ENCODE peak calls at places on chromosomes 5 and 9, in five cellular contexts. Z, X, R, E and M are unnamed samples.

GRCh38 chr9:5786370-5787127 is 46.4 kb downstream of the ERMP1 start:
- DNase-seq in X (no peak), Z (no peak), R (no peak), E (no peak), M (no peak)

GRCh38 chr5:138051441-138052296 is 18.8 kb upstream of the FAM13B start:
- DNase-seq in R (no peak), X (no peak), E (no peak), Z (no peak), M (no peak)

GRCh38 chr5:121031487-121031886 is 567.4 kb downstream of the PRR16 start:
- DNase-seq in E (no peak), X (no peak), R (no peak), Z (no peak), M (no peak)

GRCh38 chr9:125142560-125143376 is 560 bp downstream of the SCAI start:
- DNase-seq in R (no peak), Z (peak), X (peak), E (no peak), M (peak)

GRCh38 chr9:74773886-74774479 is 113.7 kb downstream of the TRPM6 start:
- DNase-seq in R (peak), Z (peak), X (peak), E (peak), M (peak)

GRCh38 chr9:84862308-84862707 is 192.8 kb downstream of the NTRK2 start:
- DNase-seq in X (no peak), Z (no peak), E (no peak), R (no peak), M (no peak)

GRCh38 chr9:92308893-92309292 is 15.4 kb upstream of the IARS1 start:
- DNase-seq in R (no peak), X (no peak), E (no peak), Z (no peak), M (no peak)

GRCh38 chr9:105503873-105504272 is 54.1 kb upstream of the FKTN start:
- DNase-seq in Z (no peak), E (no peak), R (no peak), X (no peak), M (no peak)

GRCh38 chr5:98214240-98215051 is 559.0 kb upstream of the RGMB start:
- DNase-seq in E (no peak), R (no peak), Z (no peak), X (peak), M (no peak)

GRCh38 chr5:137361275-137361674 is 137.9 kb downstream of the SPOCK1 start:
- DNase-seq in E (no peak), X (no peak), R (no peak), Z (no peak), M (no peak)

GRCh38 chr5:4859489-4860211 is 280.5 kb upstream of the ADAMTS16 start:
- DNase-seq in E (no peak), X (no peak), R (no peak), Z (no peak), M (no peak)

GRCh38 chr9:121141706-121142105 is 60.0 kb downstream of the RAB14 start:
- DNase-seq in R (no peak), Z (no peak), E (no peak), X (no peak), M (no peak)

GRCh38 chr5:76403713-76403962 is 553 bp downstream of the IQGAP2 start:
- DNase-seq in Z (peak), R (no peak), E (peak), X (no peak), M (no peak)

GRCh38 chr9:105138306-105138801 is 106.1 kb upstream of the SLC44A1 start:
- DNase-seq in R (no peak), Z (peak), E (no peak), X (peak), M (no peak)

DNA sequence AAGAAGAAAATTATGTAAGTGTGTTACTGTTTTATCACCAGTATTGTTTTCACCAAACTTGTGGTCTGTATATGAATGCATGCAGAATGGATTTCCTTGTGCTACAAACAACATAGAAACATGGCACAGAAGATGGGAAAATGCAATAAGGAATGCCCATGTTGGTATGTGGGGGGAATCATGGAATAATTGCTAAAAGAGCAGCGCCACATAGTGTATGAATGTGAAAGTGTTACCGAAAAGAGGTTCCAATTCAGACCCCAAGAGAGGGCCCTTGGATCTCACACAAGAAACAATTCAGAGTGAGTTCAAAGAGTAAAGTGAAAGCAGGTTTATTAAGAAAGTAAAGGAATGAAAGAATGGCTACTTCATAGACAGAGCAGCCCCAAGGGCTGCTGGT is 26.4 kb upstream of the TYRP1 start:
- DNase-seq in E (no peak), Z (no peak), X (peak), R (no peak), M (no peak)
- TF ChIP-seq CTCF in E (peak), Z (no peak), X (peak), R (no peak), M (peak)

DNA sequence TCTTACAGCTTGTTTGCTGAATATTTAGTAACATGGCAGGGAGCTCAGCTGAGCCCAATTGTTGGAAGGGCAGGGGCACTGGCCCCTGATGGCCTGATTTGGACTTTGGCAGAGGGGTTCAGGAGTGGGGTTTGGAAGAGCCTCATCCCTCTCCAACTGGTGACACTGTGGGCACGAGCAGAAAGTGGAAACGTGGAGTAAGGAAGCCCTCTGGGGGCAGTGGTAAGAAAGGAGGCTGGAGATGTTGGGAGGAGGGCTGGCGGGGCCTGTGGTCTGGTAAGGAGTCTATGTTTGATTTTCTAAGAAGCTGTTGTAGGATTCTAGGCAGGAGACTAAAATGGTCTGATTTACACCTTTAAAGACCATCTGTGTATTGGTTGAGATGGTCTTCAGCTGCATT is 208.9 kb downstream of the HSPA4 start:
- DNase-seq in E (no peak), Z (no peak), X (no peak), R (no peak), M (no peak)
- TF ChIP-seq CTCF in E (no peak), Z (no peak), X (no peak), R (no peak), M (no peak)

GRCh38 chr5:134477462-134478245 is 47.8 kb upstream of the JADE2 start:
- DNase-seq in R (no peak), X (no peak), E (no peak), Z (no peak), M (no peak)

DNA sequence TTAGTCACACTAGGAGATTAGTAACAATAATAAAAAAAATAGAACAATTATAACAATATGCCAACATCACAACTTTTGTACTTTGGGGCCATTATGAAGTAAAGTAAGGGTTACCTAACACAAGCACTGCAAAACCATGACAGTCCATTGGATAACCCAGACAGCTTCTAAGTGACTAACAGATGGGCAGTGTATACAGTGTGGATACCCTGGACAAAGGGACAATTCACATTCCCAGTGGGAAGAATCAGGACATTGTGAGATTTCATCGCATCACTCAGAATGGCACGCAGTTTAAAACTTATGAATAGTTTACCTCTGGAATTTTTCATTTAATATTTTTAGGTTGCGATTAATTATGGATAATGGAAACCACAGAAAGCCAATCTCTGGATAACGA is 45.6 kb upstream of the JADE2 start:
- DNase-seq in E (no peak), X (no peak), Z (no peak), R (no peak), M (no peak)
- TF ChIP-seq CTCF in E (no peak), X (no peak), Z (no peak), R (no peak), M (no peak)

GRCh38 chr5:958701-959571 is 49.7 kb upstream of the NKD2 start:
- DNase-seq in Z (no peak), X (no peak), R (peak), E (no peak), M (peak)

GRCh38 chr5:957730-958485 is 50.7 kb upstream of the NKD2 start:
- DNase-seq in R (no peak), E (no peak), Z (no peak), X (no peak), M (peak)

GRCh38 chr5:956178-956761 is 52.3 kb upstream of the NKD2 start:
- DNase-seq in R (no peak), X (no peak), E (no peak), Z (no peak), M (peak)

GRCh38 chr5:959581-960531 is 48.7 kb upstream of the NKD2 start:
- DNase-seq in Z (no peak), E (no peak), X (no peak), R (no peak), M (peak)

DNA sequence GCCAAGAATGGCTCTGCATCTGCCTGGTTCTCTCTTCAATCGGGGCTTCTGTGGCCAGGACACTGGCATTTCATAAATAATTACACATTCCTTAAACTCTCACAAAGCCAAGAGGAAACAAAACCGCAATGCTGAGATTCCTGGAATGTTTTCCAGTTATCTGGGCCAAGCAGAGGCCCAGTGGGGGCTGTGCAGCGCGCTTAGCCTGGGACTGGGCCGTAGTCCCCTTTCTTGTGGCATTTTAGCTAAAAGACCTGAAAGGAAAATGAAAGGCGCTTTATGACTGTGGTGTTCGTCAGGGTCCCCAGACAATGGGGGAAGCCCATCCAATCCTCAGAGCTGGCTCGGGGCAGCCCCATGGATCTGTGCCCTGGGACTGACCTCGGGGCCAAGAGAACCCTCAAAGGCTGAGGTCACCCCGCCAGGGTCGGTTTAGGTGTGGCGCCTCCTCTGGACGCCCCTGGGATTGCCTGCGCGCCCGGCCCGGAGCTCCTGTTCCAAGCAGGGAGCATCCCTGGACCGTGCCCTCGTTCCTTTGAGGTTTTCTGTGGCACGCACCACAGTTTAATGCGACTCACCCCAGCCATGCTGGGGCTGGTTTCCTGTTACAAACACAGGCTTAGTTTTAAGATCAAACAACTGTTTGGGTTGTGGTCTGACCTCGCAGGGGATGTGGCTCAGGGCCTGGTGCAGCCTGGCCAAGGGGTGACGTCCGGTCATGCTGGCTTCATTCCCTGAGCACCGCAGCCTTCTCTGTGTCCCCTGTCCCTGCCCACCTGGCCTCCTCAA is 51.5 kb upstream of the NKD2 start:
- DNase-seq in E (peak), R (no peak), Z (no peak), X (peak), M (peak)
- TF ChIP-seq CTCF in E (peak), R (no peak), Z (peak), X (peak), M (peak)

GRCh38 chr5:69368458-69369368 is 607 bp downstream of the AK6 start:
- DNase-seq in Z (no peak), X (peak), R (no peak), E (peak), M (no peak)

GRCh38 chr5:69364850-69365249 is 4.5 kb downstream of the AK6 start:
- DNase-seq in X (no peak), R (no peak), Z (no peak), E (no peak), M (no peak)

GRCh38 chr5:69367697-69368279 is 1.5 kb downstream of the AK6 start:
- DNase-seq in E (no peak), X (no peak), R (no peak), Z (no peak), M (no peak)

GRCh38 chr5:69360442-69360841 is 8.9 kb downstream of the AK6 start:
- DNase-seq in Z (no peak), R (no peak), X (no peak), E (no peak), M (no peak)

DNA sequence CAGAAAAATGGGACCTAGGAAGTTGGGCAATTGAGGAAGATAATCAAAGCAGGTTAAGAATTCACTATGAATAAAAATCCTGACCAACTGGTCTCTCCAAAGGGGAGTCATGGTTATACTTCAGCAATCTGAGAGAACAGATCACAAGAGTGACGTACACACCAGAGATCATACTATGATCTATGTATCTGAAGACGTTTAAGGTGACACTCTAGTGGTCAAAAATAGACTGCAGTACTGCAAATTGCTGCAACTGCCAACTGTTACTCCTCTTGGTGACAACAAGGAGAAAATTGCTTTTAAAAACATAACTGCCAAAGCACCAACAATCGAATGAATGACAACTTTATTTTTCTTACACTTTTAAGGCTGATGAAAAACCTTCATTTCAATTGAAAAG is 4.9 kb downstream of the AK6 start:
- DNase-seq in X (no peak), R (no peak), E (no peak), Z (no peak), M (no peak)
- TF ChIP-seq CTCF in X (peak), R (no peak), E (peak), Z (peak), M (peak)

GRCh38 chr9:36854034-36854433 is 180.0 kb downstream of the PAX5 start:
- DNase-seq in Z (no peak), R (no peak), X (no peak), E (no peak), M (no peak)

GRCh38 chr9:36853233-36853632 is 180.8 kb downstream of the PAX5 start:
- DNase-seq in E (no peak), X (no peak), Z (no peak), R (no peak), M (no peak)

GRCh38 chr9:36854751-36855150 is 179.3 kb downstream of the PAX5 start:
- DNase-seq in X (no peak), Z (no peak), E (no peak), R (no peak), M (no peak)

GRCh38 chr9:36858805-36859375 is 175.2 kb downstream of the PAX5 start:
- DNase-seq in X (no peak), E (no peak), R (no peak), Z (no peak), M (no peak)

GRCh38 chr9:36855443-36856315 is 178.4 kb downstream of the PAX5 start:
- DNase-seq in R (no peak), E (peak), Z (no peak), X (peak), M (peak)
- TF ChIP-seq CTCF in R (no peak), E (no peak), Z (peak), X (peak), M (peak)

DNA sequence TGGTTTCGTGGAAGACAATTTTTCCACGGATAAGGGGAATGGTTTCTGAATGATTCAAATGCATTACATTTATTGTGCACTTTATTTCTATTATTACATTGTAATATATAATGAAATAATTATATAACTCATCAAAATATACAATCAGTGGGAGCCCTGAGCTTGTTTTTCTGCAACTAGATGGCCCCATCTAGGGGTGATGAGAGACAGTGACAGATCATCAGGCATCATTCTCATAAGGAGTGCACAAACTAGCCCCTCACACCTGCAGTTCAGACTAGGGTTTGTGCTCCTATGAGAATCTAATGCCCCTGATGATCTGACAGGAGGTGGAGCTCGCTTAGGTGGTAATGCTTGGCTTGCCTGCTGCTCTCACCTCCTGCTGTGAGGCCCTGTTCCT is 6.4 kb downstream of the ISCA1 start:
- DNase-seq in R (no peak), X (peak), Z (no peak), E (no peak), M (no peak)
- TF ChIP-seq CTCF in R (no peak), X (peak), Z (peak), E (no peak), M (no peak)

GRCh38 chr5:141951341-141951781 is 6.6 kb downstream of the PCDH12 start:
- DNase-seq in X (peak), Z (no peak), R (no peak), E (peak), M (no peak)
- TF ChIP-seq CTCF in X (peak), Z (peak), R (no peak), E (peak), M (peak)

DNA sequence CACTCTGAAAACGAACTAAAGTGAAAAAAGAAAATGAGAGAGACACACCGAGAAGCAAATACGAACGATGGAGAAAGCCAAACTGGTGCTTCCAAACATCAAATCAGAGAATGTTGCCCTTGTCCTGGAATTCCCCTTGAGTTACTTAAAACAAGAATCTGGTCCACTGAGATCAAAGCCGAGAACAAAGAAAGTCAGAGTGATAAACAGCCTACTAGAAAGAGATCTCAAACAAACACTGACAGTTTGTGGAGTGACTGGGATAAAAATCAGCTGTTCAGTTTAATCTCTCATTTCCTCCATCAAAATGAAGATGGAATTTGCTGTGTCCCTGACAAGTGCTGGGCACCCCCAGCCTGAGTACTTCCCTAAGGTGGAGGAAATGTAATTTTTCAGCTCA is 582.6 kb downstream of the NR2F1-AS1 start:
- DNase-seq in Z (no peak), X (no peak), R (no peak), E (no peak), M (no peak)
- TF ChIP-seq CTCF in Z (no peak), X (no peak), R (no peak), E (no peak), M (no peak)

GRCh38 chr9:69809304-69809863 is 11.2 kb upstream of the CFAP95 start:
- DNase-seq in R (no peak), E (peak), X (peak), Z (no peak), M (no peak)
- TF ChIP-seq CTCF in R (no peak), E (peak), X (peak), Z (peak), M (no peak)